ENCODE peak calls at places on chromosomes 13 and 19, in ten cellular contexts. I is GF-D8; S is NCI-H1436 treated with DMSO at 0.1 percent for 48 hours; K is fibroblast of mammary gland; U is activated T-cell treated with anti-CD3 and anti-CD28 coated beads, Interleukin-2, amount 50 U/mL, for 4 hours; P is heart left ventricle; G is H9; A is NCI-H1092 treated with DMSO at 0.1 percent for 48 hours; N is left cardiac atrium; V is GM12865. O is an unnamed sample.

GRCh38 chr19:58182577-58182988 is 278 bp upstream of the ZNF274 start:
- DNase-seq in V (peak), P (peak), A (no peak), G (no peak), K (no peak), S (no peak), I (peak), N (no peak), U (peak), O (peak)

GRCh38 chr13:33307820-33308219 is 22.3 kb upstream of the STARD13 start:
- DNase-seq in U (no peak), P (no peak), N (no peak), G (no peak), S (no peak), I (no peak), A (no peak), K (peak), V (no peak), O (no peak)

GRCh38 chr19:30567535-30568232 is 195.5 kb downstream of the ZNF536 start:
- DNase-seq in I (no peak), A (no peak), U (no peak), V (no peak), N (no peak), S (no peak), P (no peak), K (peak), G (no peak), O (no peak)

GRCh38 chr19:11050323-11051114 is 38.7 kb upstream of the LDLR start:
- DNase-seq in S (no peak), N (no peak), I (no peak), A (no peak), V (no peak), U (no peak), K (no peak), P (no peak), G (no peak), O (no peak)

GRCh38 chr13:94305463-94305862 is 174.0 kb downstream of the DCT start:
- DNase-seq in V (no peak), G (no peak), N (no peak), P (no peak), S (no peak), K (peak), A (no peak), I (no peak), U (no peak), O (no peak)

GRCh38 chr13:48775804-48776203 is 122.1 kb downstream of the CYSLTR2 start:
- DNase-seq in S (no peak), A (no peak), U (no peak), I (no peak), G (no peak), K (peak), P (no peak), N (no peak), V (no peak), O (no peak)

GRCh38 chr13:75135325-75135825 is 346.6 kb downstream of the TBC1D4 start:
- DNase-seq in V (no peak), P (no peak), N (no peak), U (no peak), S (no peak), A (no peak), I (no peak), G (no peak), K (peak), O (no peak)

GRCh38 chr19:4523306-4524110 is 5.2 kb upstream of the PLIN4 start:
- DNase-seq in G (peak), S (no peak), A (no peak), N (peak), I (no peak), P (peak), U (no peak), V (peak), K (peak), O (peak)

GRCh38 chr19:30120860-30121484 is 178.9 kb downstream of the URI1 start:
- DNase-seq in U (no peak), S (no peak), P (no peak), K (no peak), A (no peak), V (no peak), I (no peak), N (no peak), G (no peak), O (no peak)

GRCh38 chr13:40648040-40648439 is 18.4 kb downstream of the FOXO1 start:
- DNase-seq in K (no peak), G (no peak), V (no peak), P (no peak), A (no peak), S (no peak), U (no peak), I (no peak), N (no peak), O (no peak)

GRCh38 chr19:34715357-34715756 is 18.7 kb upstream of the ZNF181 start:
- DNase-seq in U (no peak), K (no peak), G (no peak), P (no peak), S (no peak), A (no peak), N (no peak), V (no peak), I (no peak), O (no peak)

GRCh38 chr19:13044160-13044853 is 49.0 kb downstream of the NFIX start:
- DNase-seq in G (no peak), N (no peak), P (no peak), V (no peak), S (peak), K (peak), A (no peak), I (no peak), U (peak), O (no peak)

GRCh38 chr13:37627428-37627827 is 28.9 kb upstream of the POSTN start:
- DNase-seq in I (no peak), G (no peak), P (no peak), V (no peak), S (no peak), N (no peak), U (no peak), A (peak), K (no peak), O (no peak)

GRCh38 chr13:48125794-48126228 is 30.9 kb upstream of the MED4 start:
- DNase-seq in P (no peak), N (no peak), U (no peak), S (no peak), K (peak), G (no peak), I (no peak), A (no peak), V (no peak), O (no peak)

O was measured in OCI-LY7.